ENCODE peak calls at places on chromosomes 4 and X, in four cellular contexts. K, I, L and S are unnamed samples. For H3K9me1, the result is how much of the 10 kb centered on the place peaks cover.

GRCh38 chr4:89539797-89540711 is 232.5 kb upstream of the GPRIN3 start:
- DNase-seq in L (no peak), I (peak), K (no peak), S (peak)

GRCh38 chr4:3516061-3516835 is 16.0 kb downstream of the LRPAP1 start:
- DNase-seq in I (no peak), L (no peak), K (no peak), S (no peak)

GRCh38 chr4:76153356-76153755 is 5.2 kb upstream of the NUP54 start:
- DNase-seq in K (no peak), I (no peak), L (no peak), S (no peak)

GRCh38 chr4:159463235-159463634 is 360.4 kb downstream of the RAPGEF2 start:
- DNase-seq in I (no peak), L (no peak), K (no peak), S (no peak)

GRCh38 chrX:57821703-57822375 is 88.4 kb downstream of the ZXDA start:
- DNase-seq in K (peak), I (peak), L (peak), S (peak)

GRCh38 chr4:1501754-1502500 is 95.7 kb upstream of the NKX1-1 start:
- DNase-seq in I (no peak), L (no peak), K (no peak), S (no peak)

GRCh38 chr4:73726000-73726399 is 14.4 kb upstream of the CXCL8 start:
- DNase-seq in K (no peak), I (peak), L (no peak), S (peak)

GRCh38 chr4:172648471-172648870 is 520.1 kb upstream of the GALNT7 start:
- DNase-seq in K (no peak), I (no peak), L (no peak), S (peak)

GRCh38 chrX:139495324-139495723 is 35.2 kb upstream of the F9 start:
- DNase-seq in K (no peak), I (no peak), L (no peak), S (no peak)

GRCh38 chr4:163624727-163625126 is 130.2 kb downstream of the TMA16 start:
- DNase-seq in L (no peak), I (no peak), K (no peak), S (no peak)

GRCh38 chrX:152821145-152821765 is 9.3 kb downstream of the CETN2 start:
- DNase-seq in K (no peak), I (peak), L (peak), S (peak)

GRCh38 chrX:86047174-86047991 is at the start of gene CHM:
- DNase-seq in I (peak), K (peak), L (peak), S (peak)

GRCh38 chrX:38816158-38816557 is 14.9 kb downstream of the MID1IP1 start:
- DNase-seq in I (no peak), L (no peak), K (no peak), S (no peak)

GRCh38 chr4:101791189-101791572 is 651 bp downstream of the BANK1 start:
- DNase-seq in L (no peak), K (no peak), I (no peak), S (no peak)

GRCh38 chr4:76354517-76355473 is 48.3 kb downstream of the STBD1 start:
- DNase-seq in K (no peak), I (no peak), L (no peak), S (no peak)

GRCh38 chr4:139606600-139607301 is 50.7 kb upstream of the SETD7 start:
- DNase-seq in L (peak), I (no peak), K (no peak), S (peak)

GRCh38 chrX:134013092-134013497 is 27.7 kb upstream of the GPC3 start:
- DNase-seq in I (no peak), L (no peak), K (peak), S (no peak)

DNA sequence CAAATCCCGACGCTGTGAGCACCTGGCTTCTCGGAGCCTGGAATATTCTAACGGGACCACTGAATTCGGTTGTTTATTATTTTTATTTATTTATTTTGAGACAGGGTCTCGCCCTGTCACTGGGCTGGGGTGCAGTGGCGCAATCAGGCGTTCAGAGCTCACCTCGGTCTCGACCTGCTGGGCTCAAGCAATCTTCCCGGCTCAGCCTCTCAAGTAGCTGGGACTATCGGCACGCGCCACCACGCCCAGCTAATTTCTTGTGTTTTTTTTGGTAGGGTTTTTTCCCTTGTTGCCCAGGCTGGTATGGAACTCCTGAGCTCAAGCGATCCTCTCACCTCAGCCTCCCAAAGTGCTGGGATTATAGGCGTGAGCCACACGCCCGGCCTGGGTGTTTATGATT is 21.5 kb upstream of the S100P start:
- DNase-seq in K (no peak), I (no peak), L (no peak), S (no peak)
- H3K9me1 ChIP-seq in K (under half), I (under half), L (under half), S (under half)

GRCh38 chrX:112865464-112866025 is 24.9 kb upstream of the AMOT start:
- DNase-seq in L (no peak), K (no peak), I (no peak), S (no peak)
- H3K9me1 ChIP-seq in L (under half), K (under half), I (under half), S (under half)

GRCh38 chrX:40087574-40088298 is 10.0 kb downstream of the BCOR start:
- DNase-seq in I (no peak), K (no peak), L (no peak), S (peak)
- H3K9me1 ChIP-seq in I (under half), K (under half), L (under half), S (under half)

DNA sequence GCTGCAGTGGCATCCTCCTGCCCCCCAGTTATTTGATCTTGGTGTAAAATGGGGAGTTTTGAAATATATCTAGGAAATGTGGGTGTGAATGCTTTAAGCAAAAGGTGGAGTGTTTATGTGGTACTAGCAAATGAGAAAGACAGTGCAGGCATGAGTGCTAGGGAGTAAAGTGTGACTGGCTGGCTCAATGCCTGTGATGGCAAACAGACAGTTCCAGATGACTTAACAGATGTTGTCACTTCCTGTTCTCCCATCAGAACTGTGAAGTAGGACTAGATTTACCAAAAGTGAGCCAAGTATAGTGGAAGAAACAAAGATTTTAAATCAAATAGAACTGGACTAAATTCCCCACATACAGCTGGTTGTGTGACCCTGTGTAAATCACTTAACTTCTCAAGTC is 8.4 kb upstream of the AMOT start:
- DNase-seq in I (no peak), L (no peak), K (no peak), S (peak)
- H3K9me1 ChIP-seq in I (under half), L (under half), K (under half), S (under half)

DNA sequence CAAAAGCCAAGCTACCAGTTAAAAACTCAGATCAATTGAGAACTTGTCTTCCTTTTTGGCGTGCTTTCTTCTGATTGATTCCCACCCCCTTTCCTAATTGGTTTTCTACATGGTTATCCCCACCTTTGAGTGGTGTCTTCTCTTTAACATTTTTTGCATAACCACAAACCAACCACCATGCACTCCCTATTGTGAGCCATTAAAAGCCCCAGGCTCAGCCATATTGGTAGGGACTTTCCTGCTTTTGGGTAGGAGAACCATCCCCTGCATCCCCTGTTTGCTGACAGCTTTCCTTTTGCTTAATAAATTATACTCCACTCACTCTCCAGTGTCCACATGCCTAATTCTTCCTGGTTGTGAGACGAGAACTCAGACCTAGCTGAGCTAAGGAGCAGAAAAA is 1651.4 kb upstream of the IGFBP7 start:
- DNase-seq in K (no peak), L (no peak), I (no peak), S (no peak)
- H3K9me1 ChIP-seq in K (under half), L (under half), I (under half), S (under half)

GRCh38 chr4:136908122-136908521 is 624.2 kb downstream of the PCDH18 start:
- DNase-seq in L (no peak), I (no peak), K (no peak), S (no peak)
- H3K9me1 ChIP-seq in L (under half), I (under half), K (under half), S (under half)

DNA sequence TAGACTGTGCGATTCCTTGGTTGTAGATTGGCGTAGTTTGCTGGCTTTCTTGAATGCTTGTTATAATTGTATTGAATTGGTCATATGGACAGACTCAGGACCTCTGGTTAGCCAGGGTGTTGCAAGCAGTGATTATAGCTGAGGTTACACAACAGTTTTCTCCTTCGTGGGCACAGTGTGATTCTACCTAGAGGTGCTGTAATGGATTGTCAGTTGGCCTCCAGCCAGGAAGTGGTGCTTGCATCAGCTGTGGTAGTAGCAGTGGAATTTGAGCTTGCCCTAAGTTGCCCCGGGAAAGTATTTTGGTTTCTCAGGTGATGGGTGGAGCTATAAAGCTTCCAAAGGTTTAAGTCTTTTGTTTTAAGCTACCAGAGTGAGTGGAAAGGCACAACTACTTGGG is 23.1 kb upstream of the GABRG1 start:
- DNase-seq in L (no peak), K (no peak), I (no peak), S (no peak)
- H3K9me1 ChIP-seq in L (under half), K (under half), I (under half), S (under half)

GRCh38 chrX:1109580-1110119 is 102.8 kb downstream of the CRLF2 start:
- DNase-seq in I (no peak), K (no peak), L (no peak), S (no peak)

GRCh38 chrX:1105671-1106419 is 106.6 kb downstream of the CRLF2 start:
- DNase-seq in K (no peak), I (no peak), L (no peak), S (no peak)

GRCh38 chrX:1106478-1107210 is 105.8 kb downstream of the CRLF2 start:
- DNase-seq in K (no peak), I (no peak), L (no peak), S (no peak)

GRCh38 chrX:1111543-1112300 is 100.7 kb downstream of the CRLF2 start:
- DNase-seq in K (no peak), I (no peak), L (no peak), S (no peak)

DNA sequence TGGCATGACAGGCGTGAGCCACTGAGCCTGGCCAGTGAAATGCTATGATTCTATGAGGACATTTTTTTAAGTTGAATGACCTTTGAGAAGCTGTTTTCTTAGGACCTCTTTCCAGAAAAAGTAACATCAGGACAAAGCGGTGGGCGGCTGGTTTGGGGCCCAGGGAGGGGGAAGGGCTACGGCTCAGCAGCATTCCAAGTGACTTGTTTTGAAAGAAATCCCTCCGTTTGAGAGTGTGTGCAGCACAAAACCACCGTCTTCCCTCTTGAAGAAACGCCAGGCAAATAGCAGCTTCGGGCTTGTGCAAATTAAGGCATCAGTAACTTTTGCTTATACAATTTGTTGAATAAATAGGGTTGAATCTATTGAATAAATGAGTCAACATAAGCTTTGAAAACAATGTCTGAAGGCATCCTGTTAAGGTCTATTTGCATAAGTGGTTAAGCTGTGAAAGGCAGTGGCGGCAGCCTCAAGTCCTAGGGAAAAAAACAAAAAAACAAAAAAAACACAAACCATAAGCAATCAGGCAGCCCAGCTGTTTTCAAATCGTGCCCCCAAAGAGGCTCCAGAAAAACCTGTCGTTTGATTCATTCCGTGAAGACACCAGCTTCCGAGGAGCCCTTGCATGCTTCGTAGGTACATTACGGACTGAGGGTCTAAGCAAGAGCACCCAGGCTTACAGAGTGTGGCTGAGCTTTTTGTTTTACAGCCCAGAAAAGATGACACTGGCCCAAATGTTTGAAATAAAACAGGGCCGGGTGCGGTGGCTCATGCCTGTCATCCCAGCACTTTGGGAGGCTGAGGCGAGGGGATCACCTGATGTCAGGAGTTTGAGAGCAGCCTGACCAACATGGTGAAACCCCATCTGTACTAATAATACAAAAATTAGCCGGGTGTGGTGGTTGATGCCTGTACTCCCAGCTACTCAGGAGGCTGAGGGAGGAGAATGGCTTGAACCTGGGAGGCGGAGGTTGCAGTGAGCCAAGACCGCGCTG is 103.7 kb downstream of the CRLF2 start:
- DNase-seq in K (no peak), I (no peak), L (no peak), S (no peak)
- H3K9me1 ChIP-seq in K (under half), I (under half), L (under half), S (under half)

GRCh38 chr4:82851318-82851717 is 39.6 kb downstream of the SEC31A start:
- DNase-seq in L (no peak), I (no peak), K (no peak), S (no peak)
- H3K9me1 ChIP-seq in L (under half), I (under half), K (under half), S (under half)